ENCODE peak calls at places on chromosomes 13 and 19, in seven cellular contexts. E, J, L, T, O, X and G are unnamed samples.

GRCh38 chr13:59531571-59532091 is 632.1 kb downstream of the DIAPH3 start:
- DNase-seq in E (no peak), J (no peak), L (peak), T (peak), O (no peak), X (peak), G (no peak)

GRCh38 chr19:9014809-9015208 is 4.6 kb upstream of the MUC16 start:
- DNase-seq in E (no peak), J (no peak), L (no peak), T (no peak), O (no peak), X (no peak), G (no peak)

GRCh38 chr19:34308381-34309367 is 54.3 kb downstream of the GARRE1 start:
- DNase-seq in E (no peak), J (no peak), L (peak), T (no peak), O (no peak), X (no peak), G (no peak)

GRCh38 chr13:72820156-72820897 is 38.4 kb downstream of the PIBF1 start:
- DNase-seq in E (no peak), J (no peak), L (peak), T (no peak), O (no peak), X (no peak), G (no peak)

GRCh38 chr13:91346848-91347211 is 657 bp upstream of the MIR17HG start:
- DNase-seq in E (peak), J (no peak), L (no peak), T (no peak), O (peak), X (peak), G (peak)

GRCh38 chr19:46426506-46427162 is 2.1 kb downstream of the PNMA8C start:
- DNase-seq in E (no peak), J (no peak), L (peak), T (no peak), O (no peak), X (peak), G (no peak)

GRCh38 chr19:4660181-4660791 is 9.9 kb downstream of the MYDGF start:
- DNase-seq in E (peak), J (no peak), L (no peak), T (no peak), O (no peak), X (peak), G (peak)

GRCh38 chr19:518292-519231 is 11.3 kb downstream of the TPGS1 start:
- DNase-seq in E (no peak), J (no peak), L (no peak), T (no peak), O (peak), X (peak), G (no peak)

GRCh38 chr13:33925563-33925962 is 107.6 kb downstream of the RFC3 start:
- DNase-seq in E (no peak), J (no peak), L (no peak), T (no peak), O (no peak), X (no peak), G (no peak)

GRCh38 chr19:38661166-38661565 is 13.7 kb downstream of the ACTN4 start:
- DNase-seq in E (no peak), J (no peak), L (no peak), T (no peak), O (no peak), X (no peak), G (no peak)

GRCh38 chr13:105070452-105070851 is 1465.0 kb downstream of the EFNB2 start:
- DNase-seq in E (no peak), J (no peak), L (no peak), T (no peak), O (no peak), X (no peak), G (no peak)

GRCh38 chr19:3047307-3048189 is 14.7 kb downstream of the TLE5 start:
- DNase-seq in E (no peak), J (peak), L (peak), T (peak), O (peak), X (peak), G (peak)

GRCh38 chr13:67390462-67391093 is 160.4 kb upstream of the PCDH9 start:
- DNase-seq in E (no peak), J (peak), L (peak), T (no peak), O (no peak), X (no peak), G (no peak)

GRCh38 chr19:16897572-16898056 is 8.8 kb downstream of the F2RL3 start:
- DNase-seq in E (no peak), J (no peak), L (peak), T (peak), O (no peak), X (no peak), G (no peak)

GRCh38 chr13:41311607-41312500 is 787 bp downstream of the NAA16 start:
- DNase-seq in E (peak), J (no peak), L (peak), T (peak), O (peak), X (peak), G (no peak)

GRCh38 chr19:3125900-3126524 is 9.8 kb upstream of the GNA15 start:
- DNase-seq in E (peak), J (peak), L (peak), T (no peak), O (peak), X (peak), G (no peak)

GRCh38 chr19:56916528-56916927 is 76.0 kb upstream of the PEG3 start:
- DNase-seq in E (no peak), J (no peak), L (no peak), T (no peak), O (no peak), X (no peak), G (no peak)

GRCh38 chr13:110542311-110542796 is 19.2 kb downstream of the RAB20 start:
- DNase-seq in E (no peak), J (no peak), L (no peak), T (no peak), O (no peak), X (no peak), G (no peak)

GRCh38 chr19:38742906-38743305 is 1.4 kb downstream of the CAPN12 start:
- DNase-seq in E (no peak), J (no peak), L (no peak), T (no peak), O (no peak), X (no peak), G (no peak)

GRCh38 chr19:3094638-3095374 is 644 bp downstream of the GNA11 start:
- DNase-seq in E (no peak), J (no peak), L (peak), T (no peak), O (no peak), X (peak), G (no peak)

GRCh38 chr19:10817291-10818038 is 18.5 kb downstream of the TMED1 start:
- DNase-seq in E (no peak), J (no peak), L (peak), T (peak), O (no peak), X (no peak), G (no peak)

GRCh38 chr13:75685239-75685697 is 49.1 kb downstream of the LMO7 start:
- DNase-seq in E (no peak), J (no peak), L (peak), T (no peak), O (no peak), X (no peak), G (no peak)

GRCh38 chr13:107351305-107351704 is 783.4 kb upstream of the ARGLU1 start:
- DNase-seq in E (no peak), J (no peak), L (peak), T (no peak), O (no peak), X (peak), G (no peak)